ENCODE peak calls at places on chromosomes 13 and 19, in four cellular contexts. G, S, O and Y are unnamed samples.

GRCh38 chr19:39237200-39238184 is 7.3 kb downstream of the IFNL3 start:
- DNase-seq in O (no peak), G (no peak), S (no peak), Y (peak; percentile 28)

GRCh38 chr13:64553411-64554129 is 2676.6 kb downstream of the PCDH9 start:
- DNase-seq in O (no peak), G (no peak), S (no peak), Y (peak; percentile 0)

GRCh38 chr19:41795031-41795461 is 1.3 kb upstream of the CEACAM3 start:
- DNase-seq in S (peak; percentile 21), O (peak; percentile 64), G (peak; percentile 43), Y (peak; percentile 39)

GRCh38 chr13:75258159-75258782 is 223.7 kb downstream of the TBC1D4 start:
- DNase-seq in S (no peak), O (no peak), G (peak; percentile 65), Y (peak; percentile 39)

GRCh38 chr19:1569997-1570396 is 1.9 kb upstream of the MEX3D start:
- DNase-seq in O (no peak), G (no peak), S (no peak), Y (no peak)

GRCh38 chr19:29681422-29682235 is 16.4 kb downstream of the PLEKHF1 start:
- DNase-seq in G (peak; percentile 71), O (no peak), S (no peak), Y (no peak)

GRCh38 chr13:31801088-31801487 is 61.8 kb downstream of the RXFP2 start:
- DNase-seq in O (no peak), G (no peak), S (no peak), Y (no peak)

GRCh38 chr13:30856004-30856790 is 49.9 kb upstream of the MEDAG start:
- DNase-seq in S (no peak), O (no peak), G (no peak), Y (no peak)

GRCh38 chr19:10871711-10872550 is 578 bp downstream of the CARM1 start:
- DNase-seq in O (peak; percentile 36), S (no peak), G (peak; percentile 20), Y (no peak)

GRCh38 chr19:40200352-40201099 is 9.3 kb downstream of the MAP3K10 start:
- DNase-seq in S (no peak), G (no peak), O (no peak), Y (peak; percentile 20)

GRCh38 chr19:50728084-50728737 is 5.0 kb downstream of the CLEC11A start:
- DNase-seq in O (peak; percentile 56), G (peak; percentile 85), S (no peak), Y (peak; percentile 84)

GRCh38 chr19:57099199-57099661 is 20.6 kb upstream of the USP29 start:
- DNase-seq in G (peak; percentile 51), S (no peak), O (peak; percentile 26), Y (peak; percentile 55)

GRCh38 chr19:56660381-56661105 is 11.0 kb downstream of the ZNF835 start:
- DNase-seq in G (no peak), S (no peak), O (no peak), Y (no peak)

GRCh38 chr13:44266305-44266704 is 107.3 kb upstream of the SERP2 start:
- DNase-seq in O (no peak), S (no peak), G (no peak), Y (no peak)

GRCh38 chr19:52992109-52993004 is 21.4 kb upstream of the ERVV-1 start:
- DNase-seq in O (peak; percentile 24), S (no peak), G (peak; percentile 5), Y (no peak)

GRCh38 chr13:41284512-41285288 is 21.3 kb upstream of the MTRF1 start:
- DNase-seq in G (peak; percentile 73), S (no peak), O (no peak), Y (peak; percentile 54)

GRCh38 chr19:28563964-28564914 is 648.7 kb downstream of the UQCRFS1 start:
- DNase-seq in S (no peak), O (no peak), G (no peak), Y (no peak)

GRCh38 chr19:50794074-50794777 is 4.0 kb downstream of the ACP4 start:
- DNase-seq in S (no peak), G (no peak), O (no peak), Y (peak; percentile 44)

GRCh38 chr19:42424712-42425131 is 2.5 kb downstream of the LIPE start:
- DNase-seq in O (no peak), G (no peak), S (no peak), Y (no peak)

GRCh38 chr19:38806371-38806770 is 6.4 kb downstream of the LGALS4 start:
- DNase-seq in S (no peak), G (no peak), O (no peak), Y (no peak)

GRCh38 chr19:44800461-44800860 is 8.4 kb upstream of the BCAM start:
- DNase-seq in S (peak; percentile 69), G (peak; percentile 81), O (peak; percentile 94), Y (peak; percentile 68)

GRCh38 chr19:27774337-27774736 is 1438.6 kb downstream of the UQCRFS1 start:
- DNase-seq in O (no peak), S (no peak), G (no peak), Y (no peak)

GRCh38 chr19:708154-709141 is at the start of gene PALM:
- DNase-seq in S (no peak), O (peak; percentile 48), G (peak; percentile 37), Y (no peak)

GRCh38 chr19:43367822-43368221 is 14.3 kb downstream of the CD177 start:
- DNase-seq in S (no peak), G (no peak), O (no peak), Y (no peak)

GRCh38 chr19:15173746-15174404 is 26.9 kb downstream of the NOTCH3 start:
- DNase-seq in G (no peak), S (no peak), O (no peak), Y (no peak)